ENCODE peak calls at places on chromosome 2, in eight cellular contexts. I, N, U, O, T, L, D and Y are unnamed samples.

GRCh38 chr2:69521747-69522146 is 84.5 kb upstream of the NFU1 start:
- DNase-seq in I (no peak), N (no peak), U (no peak), O (no peak), T (no peak), L (no peak), D (no peak), Y (no peak)

GRCh38 chr2:43273477-43273876 is 47.1 kb upstream of the ZFP36L2 start:
- DNase-seq in I (no peak), N (no peak), U (no peak), O (no peak), T (no peak), L (no peak), D (no peak), Y (no peak)

GRCh38 chr2:108920686-108921085 is 68.3 kb downstream of the EDAR start:
- DNase-seq in I (no peak), N (peak; percentile 3), U (no peak), O (no peak), T (no peak), L (no peak), D (no peak), Y (no peak)

GRCh38 chr2:78676921-78677696 is 348.4 kb upstream of the REG3G start:
- DNase-seq in I (no peak), N (no peak), U (no peak), O (no peak), T (no peak), L (no peak), D (no peak), Y (no peak)

GRCh38 chr2:184040230-184040629 is 558.1 kb upstream of the ZNF804A start:
- DNase-seq in I (no peak), N (no peak), U (no peak), O (no peak), T (no peak), L (no peak), D (no peak), Y (no peak)

GRCh38 chr2:127254386-127254981 is 34.4 kb upstream of the CYP27C1 start:
- DNase-seq in I (no peak), N (no peak), U (no peak), O (no peak), T (peak; percentile 6), L (no peak), D (no peak), Y (no peak)

GRCh38 chr2:53450885-53451284 is 316.7 kb upstream of the CHAC2 start:
- DNase-seq in I (no peak), N (no peak), U (no peak), O (no peak), T (no peak), L (no peak), D (no peak), Y (no peak)

GRCh38 chr2:64327129-64327509 is 126.8 kb upstream of the LGALSL start:
- DNase-seq in I (no peak), N (no peak), U (no peak), O (no peak), T (no peak), L (no peak), D (no peak), Y (no peak)

GRCh38 chr2:23593396-23594078 is 208.6 kb downstream of the KLHL29 start:
- DNase-seq in I (no peak), N (no peak), U (no peak), O (no peak), T (no peak), L (no peak), D (no peak), Y (peak; percentile 56)

GRCh38 chr2:223897669-223898314 is 47.3 kb downstream of the WDFY1 start:
- DNase-seq in I (no peak), N (no peak), U (no peak), O (no peak), T (no peak), L (no peak), D (no peak), Y (no peak)

GRCh38 chr2:213007290-213007838 is 144.0 kb downstream of the IKZF2 start:
- DNase-seq in I (no peak), N (no peak), U (no peak), O (no peak), T (no peak), L (no peak), D (no peak), Y (no peak)

GRCh38 chr2:134275058-134275862 is 21.4 kb downstream of the MGAT5 start:
- DNase-seq in I (no peak), N (no peak), U (no peak), O (no peak), T (no peak), L (no peak), D (no peak), Y (no peak)

GRCh38 chr2:109239720-109240119 is 110.7 kb downstream of the SH3RF3 start:
- DNase-seq in I (no peak), N (no peak), U (no peak), O (no peak), T (peak; percentile 59), L (no peak), D (no peak), Y (no peak)

GRCh38 chr2:141889788-141890187 is 241.0 kb downstream of the LRP1B start:
- DNase-seq in I (no peak), N (no peak), U (no peak), O (no peak), T (no peak), L (no peak), D (no peak), Y (no peak)

GRCh38 chr2:75844651-75845050 is 133.9 kb upstream of the GCFC2 start:
- DNase-seq in I (no peak), N (no peak), U (no peak), O (no peak), T (no peak), L (no peak), D (no peak), Y (no peak)

GRCh38 chr2:156647377-156648010 is 211.3 kb downstream of the GPD2 start:
- DNase-seq in I (no peak), N (no peak), U (no peak), O (no peak), T (no peak), L (no peak), D (no peak), Y (no peak)

GRCh38 chr2:172086349-172087190 is 1.3 kb downstream of the DLX1 start:
- DNase-seq in I (no peak), N (no peak), U (peak; percentile 52), O (peak; percentile 60), T (no peak), L (peak; percentile 76), D (no peak), Y (no peak)

GRCh38 chr2:38245114-38245641 is 131.9 kb downstream of the ATL2 start:
- DNase-seq in I (no peak), N (no peak), U (no peak), O (no peak), T (no peak), L (no peak), D (no peak), Y (no peak)

GRCh38 chr2:179020156-179020750 is 29.7 kb downstream of the CCDC141 start:
- DNase-seq in I (peak; percentile 54), N (peak; percentile 29), U (peak; percentile 29), O (peak; percentile 27), T (no peak), L (no peak), D (peak; percentile 51), Y (no peak)

DNA sequence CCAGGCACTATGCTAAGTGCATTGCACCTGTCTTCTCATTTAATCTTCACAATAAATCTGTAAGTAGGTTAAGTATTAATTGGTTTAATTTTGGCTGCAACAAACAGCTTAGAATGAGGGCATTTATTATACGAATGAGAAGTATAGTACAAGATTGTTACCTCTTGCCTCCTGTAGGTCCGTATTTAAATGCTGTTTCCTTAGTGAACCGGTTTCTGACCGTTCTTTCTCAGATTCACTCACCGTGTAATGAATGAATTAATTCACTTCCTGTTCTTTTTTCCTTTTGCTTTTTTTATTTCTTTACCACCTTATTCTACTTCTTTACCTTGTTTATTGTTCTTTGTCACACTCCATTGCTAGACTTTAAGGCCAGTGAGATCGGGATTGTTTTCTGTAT is 153.8 kb upstream of the RASGRP3 start:
- DNase-seq in I (no peak), N (no peak), U (no peak), O (no peak), T (no peak), L (no peak), D (no peak), Y (no peak)
- H3K4me3 ChIP-seq in I (no peak overlapping the region), N (no peak overlapping the region), U (no peak overlapping the region), O (no peak overlapping the region), T (no peak overlapping the region), L (no peak overlapping the region), D (no peak overlapping the region), Y (no peak overlapping the region)

GRCh38 chr2:74833418-74834233 is at the start of gene HK2:
- DNase-seq in I (peak; percentile 93), N (peak; percentile 86), U (peak; percentile 99), O (peak; percentile 91), T (peak; percentile 81), L (no peak), D (peak; percentile 68), Y (peak; percentile 54)
- TF ChIP-seq CTCF in I (no peak), N (no peak), U (no peak), O (no peak), T (no peak), L (no peak), D (no peak), Y (no peak)

DNA sequence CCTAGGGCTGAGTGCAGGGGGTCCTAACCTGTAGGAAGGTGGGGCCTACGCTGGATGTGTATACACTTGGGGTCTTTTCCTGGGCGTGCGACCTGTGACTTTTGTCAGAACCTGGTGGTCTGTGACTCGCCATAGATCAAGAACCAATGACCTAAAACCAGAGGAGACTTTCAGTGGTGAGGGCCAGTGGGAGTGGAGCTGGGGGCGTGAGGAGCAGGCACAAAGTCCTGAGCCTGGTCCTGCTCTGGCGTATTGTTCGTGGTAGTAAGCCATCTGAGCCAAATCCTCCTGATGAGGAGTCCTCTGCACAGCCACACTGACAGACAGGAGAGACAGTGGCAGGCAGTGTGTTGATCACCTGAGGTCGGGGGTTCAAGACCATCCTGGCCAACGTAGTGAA is 8.9 kb downstream of the INPP4A start:
- DNase-seq in I (no peak), N (no peak), U (no peak), O (no peak), T (no peak), L (peak; percentile 69), D (no peak), Y (no peak)
- H3K4me1 ChIP-seq in I (peaks cover 93% of the 10 kb centered on the region), N (peaks cover 83% of the 10 kb centered on the region), U (peaks cover 28% of the 10 kb centered on the region), O (no peaks in the 10 kb centered on the region), T (peaks cover 9% of the 10 kb centered on the region), L (peaks cover 48% of the 10 kb centered on the region), D (peaks cover 3% of the 10 kb centered on the region), Y (peaks cover 2% of the 10 kb centered on the region)

GRCh38 chr2:144516417-144516980 is 3.4 kb downstream of the ZEB2 start:
- DNase-seq in I (no peak), N (no peak), U (peak; percentile 76), O (no peak), T (no peak), L (no peak), D (no peak), Y (no peak)

GRCh38 chr2:144513388-144514100 is 6.4 kb downstream of the ZEB2 start:
- DNase-seq in I (no peak), N (no peak), U (no peak), O (no peak), T (peak; percentile 92), L (no peak), D (no peak), Y (no peak)

GRCh38 chr2:144515425-144515693 is 4.6 kb downstream of the ZEB2 start:
- DNase-seq in I (no peak), N (no peak), U (no peak), O (no peak), T (no peak), L (no peak), D (no peak), Y (no peak)

GRCh38 chr2:144515694-144516416 is 4.1 kb downstream of the ZEB2 start:
- DNase-seq in I (no peak), N (no peak), U (peak; percentile 76), O (no peak), T (peak; percentile 75), L (no peak), D (no peak), Y (no peak)

GRCh38 chr2:144514731-144515424 is 5.0 kb downstream of the ZEB2 start:
- DNase-seq in I (no peak), N (no peak), U (no peak), O (no peak), T (peak; percentile 48), L (no peak), D (no peak), Y (no peak)
- H3K4me3 ChIP-seq in I (no peak overlapping the region), N (peak overlapping the region; percentile 70), U (peak overlapping the region; percentile 83), O (peak overlapping the region; percentile 52), T (peak overlapping the region; percentile 79), L (peak overlapping the region; percentile 70), D (no peak overlapping the region), Y (peak overlapping the region; percentile 89)